ENCODE peak calls at places on chromosomes 16 and 17, in five cellular contexts. U, L, X, N and O are unnamed samples. For H3K4me1, the result is how much of the 10 kb centered on the place peaks cover.

GRCh38 chr17:82228278-82228841 is 482 bp upstream of the SLC16A3 start:
- DNase-seq in N (peak), L (no peak), U (no peak), X (no peak), O (peak)

GRCh38 chr17:13099079-13099478 is 81.3 kb upstream of the ELAC2 start:
- DNase-seq in U (no peak), L (no peak), N (no peak), X (no peak), O (no peak)

GRCh38 chr17:58224315-58224714 is 5.3 kb upstream of the MKS1 start:
- DNase-seq in U (no peak), L (peak), N (no peak), X (no peak), O (no peak)

GRCh38 chr17:45155029-45155428 is 6.6 kb upstream of the HEXIM2 start:
- DNase-seq in L (no peak), U (no peak), X (no peak), N (no peak), O (peak)

GRCh38 chr16:21218135-21218534 is 6.8 kb upstream of the ZP2 start:
- DNase-seq in U (no peak), L (no peak), N (no peak), X (no peak), O (no peak)

GRCh38 chr16:14172200-14172805 is 101.2 kb downstream of the MRTFB start:
- DNase-seq in U (no peak), L (peak), N (no peak), X (no peak), O (no peak)

GRCh38 chr17:41692722-41693521 is 4.2 kb downstream of the EIF1 start:
- DNase-seq in X (no peak), N (no peak), U (no peak), L (peak), O (no peak)

GRCh38 chr16:29141586-29142324 is 156.9 kb downstream of the LAT start:
- DNase-seq in U (peak), L (no peak), X (no peak), N (no peak), O (no peak)

GRCh38 chr16:275041-275621 is 613 bp downstream of the RGS11 start:
- DNase-seq in U (no peak), N (no peak), X (no peak), L (no peak), O (no peak)

GRCh38 chr16:84754353-84754856 is 54.6 kb downstream of the USP10 start:
- DNase-seq in N (peak), U (peak), L (peak), X (peak), O (no peak)

GRCh38 chr17:916315-916714 is 63.3 kb downstream of the NXN start:
- DNase-seq in X (no peak), L (no peak), U (no peak), N (no peak), O (no peak)

GRCh38 chr16:3095869-3096268 is 3.2 kb downstream of the ZSCAN10 start:
- DNase-seq in U (no peak), X (peak), L (no peak), N (peak), O (peak)

GRCh38 chr16:15613676-15614075 is 29.3 kb downstream of the MARF1 start:
- DNase-seq in L (no peak), N (no peak), X (no peak), U (no peak), O (no peak)

GRCh38 chr17:61382796-61383688 is 16.6 kb upstream of the TBX2 start:
- DNase-seq in N (no peak), X (no peak), L (no peak), U (no peak), O (peak)

GRCh38 chr17:45640141-45640850 is 143.8 kb upstream of the CRHR1 start:
- DNase-seq in N (peak), X (peak), U (peak), L (peak), O (peak)

GRCh38 chr17:78048346-78049292 is 79.9 kb downstream of the TMC6 start:
- DNase-seq in X (no peak), U (no peak), L (no peak), N (no peak), O (no peak)

GRCh38 chr17:50745631-50746030 is 21.7 kb downstream of the ANKRD40CL start:
- DNase-seq in X (no peak), N (no peak), U (no peak), L (no peak), O (no peak)

GRCh38 chr16:68251812-68252211 is 6.6 kb downstream of the PLA2G15 start:
- DNase-seq in X (no peak), N (no peak), U (no peak), L (no peak), O (no peak)

GRCh38 chr17:27478901-27479531 is 22.8 kb downstream of the KSR1 start:
- DNase-seq in N (no peak), U (no peak), X (no peak), L (no peak), O (no peak)

GRCh38 chr17:29615048-29615385 is 7.7 kb downstream of the CORO6 start:
- DNase-seq in U (no peak), N (peak), X (peak), L (no peak), O (no peak)

GRCh38 chr17:17781591-17782424 is 55.0 kb downstream of the SREBF1 start:
- DNase-seq in U (peak), N (peak), X (peak), L (peak), O (peak)

GRCh38 chr17:76797441-76797840 is 59.5 kb downstream of the MFSD11 start:
- DNase-seq in L (no peak), X (no peak), U (no peak), N (no peak), O (no peak)

GRCh38 chr17:27544350-27545131 is 86.4 kb upstream of the LGALS9 start:
- DNase-seq in L (peak), N (no peak), X (no peak), U (no peak), O (no peak)

GRCh38 chr17:82457071-82457789 is 1.3 kb upstream of the NARF start:
- DNase-seq in U (peak), N (peak), L (no peak), X (peak), O (no peak)

GRCh38 chr16:19666451-19666850 is 51.6 kb downstream of the KNOP1 start:
- DNase-seq in X (no peak), L (no peak), U (no peak), N (no peak), O (no peak)

GRCh38 chr17:36014946-36015345 is 2.8 kb downstream of the CCL23 start:
- DNase-seq in N (no peak), X (no peak), U (no peak), L (no peak), O (no peak)

GRCh38 chr16:47644661-47645060 is 183.5 kb downstream of the PHKB start:
- DNase-seq in N (no peak), L (peak), U (no peak), X (no peak), O (no peak)

GRCh38 chr17:30238387-30239088 is 3.0 kb upstream of the SLC6A4 start:
- DNase-seq in X (no peak), L (no peak), U (no peak), N (no peak), O (no peak)

GRCh38 chr16:15466886-15467781 is 32.7 kb downstream of the BMERB1 start:
- DNase-seq in X (no peak), L (no peak), N (no peak), U (no peak), O (no peak)

GRCh38 chr17:40287494-40288369 is at the start of gene CDC6:
- DNase-seq in U (peak), X (peak), L (peak), N (peak), O (peak)
- TF ChIP-seq POLR2A in U (peak), X (peak), L (peak), N (peak), O (peak)

GRCh38 chr16:30185683-30186421 is 2.5 kb downstream of the CORO1A start:
- DNase-seq in X (peak), U (peak), N (peak), L (no peak), O (peak)

GRCh38 chr16:30185141-30185682 is 1.8 kb downstream of the CORO1A start:
- DNase-seq in N (peak), U (peak), L (no peak), X (peak), O (peak)

GRCh38 chr16:30184430-30185140 is 1.2 kb downstream of the CORO1A start:
- DNase-seq in N (peak), U (peak), L (no peak), X (peak), O (peak)

GRCh38 chr16:30183236-30183960 is at the start of gene CORO1A:
- DNase-seq in X (peak), L (peak), N (peak), U (peak), O (peak)

GRCh38 chr16:30183961-30184429 is 593 bp downstream of the CORO1A start:
- DNase-seq in U (peak), X (peak), N (peak), L (no peak), O (peak)
- H3K4me3 ChIP-seq in U (no peak), X (no peak), N (peak), L (no peak), O (peak)

GRCh38 chr16:87254734-87255133 is 62.5 kb downstream of the C16orf95 start:
- DNase-seq in X (no peak), L (no peak), N (no peak), U (no peak), O (no peak)
- H3K4me1 ChIP-seq in X (under half), L (under half), N (under half), U (under half), O (under half)

GRCh38 chr17:75077490-75078096 is 10.2 kb upstream of the SLC16A5 start:
- DNase-seq in L (no peak), U (peak), N (peak), X (peak), O (peak)
- TF ChIP-seq POLR2A in L (no peak), U (no peak), N (peak), X (peak), O (peak)

GRCh38 chr17:80476877-80477646 is 655 bp upstream of the NPTX1 start:
- DNase-seq in X (no peak), N (no peak), L (no peak), U (no peak), O (no peak)
- H3K4me3 ChIP-seq in X (no peak), N (peak), L (peak), U (no peak), O (no peak)

GRCh38 chr16:81873221-81873620 is 94.1 kb downstream of the PLCG2 start:
- DNase-seq in L (no peak), N (no peak), X (no peak), U (no peak), O (no peak)

GRCh38 chr16:81878529-81878928 is 99.4 kb downstream of the PLCG2 start:
- DNase-seq in L (no peak), U (no peak), N (no peak), X (no peak), O (no peak)

GRCh38 chr16:81873843-81874752 is 95.0 kb downstream of the PLCG2 start:
- DNase-seq in U (peak), X (peak), N (peak), L (peak), O (peak)

GRCh38 chr16:81876273-81876900 is 97.3 kb downstream of the PLCG2 start:
- DNase-seq in X (no peak), L (no peak), U (no peak), N (no peak), O (no peak)

GRCh38 chr16:81875461-81875860 is 96.4 kb downstream of the PLCG2 start:
- DNase-seq in U (no peak), X (no peak), L (no peak), N (no peak), O (no peak)
- H3K4me1 ChIP-seq in U (under half), X (under half), L (under half), N (under half), O (under half)

GRCh38 chr16:31132979-31133599 is 2.4 kb downstream of the PRSS8 start:
- DNase-seq in U (no peak), L (no peak), N (no peak), X (no peak), O (no peak)

GRCh38 chr16:31131416-31131815 is 4.1 kb downstream of the PRSS8 start:
- DNase-seq in N (no peak), X (no peak), U (no peak), L (no peak), O (no peak)

GRCh38 chr16:31130899-31131298 is 4.6 kb downstream of the PRSS8 start:
- DNase-seq in X (peak), U (no peak), L (no peak), N (peak), O (no peak)

GRCh38 chr16:31132303-31132978 is 3.1 kb downstream of the PRSS8 start:
- DNase-seq in N (no peak), U (no peak), X (no peak), L (no peak), O (no peak)

GRCh38 chr16:31131841-31132271 is 3.7 kb downstream of the PRSS8 start:
- DNase-seq in U (no peak), X (no peak), L (no peak), N (peak), O (no peak)
- TF ChIP-seq POLR2A in U (no peak), X (no peak), L (no peak), N (peak), O (no peak)

GRCh38 chr17:31561469-31562412 is 170.3 kb downstream of the RAB11FIP4 start:
- DNase-seq in N (no peak), U (no peak), X (no peak), L (peak), O (no peak)
- H3K4me3 ChIP-seq in N (peak), U (no peak), X (no peak), L (peak), O (peak)

GRCh38 chr16:11354407-11354732 is 9.1 kb downstream of the RMI2 start:
- DNase-seq in N (no peak), X (no peak), L (no peak), U (no peak), O (no peak)
- H3K4me1 ChIP-seq in N (under half), X (under half), L (under half), U (under half), O (under half)

DNA sequence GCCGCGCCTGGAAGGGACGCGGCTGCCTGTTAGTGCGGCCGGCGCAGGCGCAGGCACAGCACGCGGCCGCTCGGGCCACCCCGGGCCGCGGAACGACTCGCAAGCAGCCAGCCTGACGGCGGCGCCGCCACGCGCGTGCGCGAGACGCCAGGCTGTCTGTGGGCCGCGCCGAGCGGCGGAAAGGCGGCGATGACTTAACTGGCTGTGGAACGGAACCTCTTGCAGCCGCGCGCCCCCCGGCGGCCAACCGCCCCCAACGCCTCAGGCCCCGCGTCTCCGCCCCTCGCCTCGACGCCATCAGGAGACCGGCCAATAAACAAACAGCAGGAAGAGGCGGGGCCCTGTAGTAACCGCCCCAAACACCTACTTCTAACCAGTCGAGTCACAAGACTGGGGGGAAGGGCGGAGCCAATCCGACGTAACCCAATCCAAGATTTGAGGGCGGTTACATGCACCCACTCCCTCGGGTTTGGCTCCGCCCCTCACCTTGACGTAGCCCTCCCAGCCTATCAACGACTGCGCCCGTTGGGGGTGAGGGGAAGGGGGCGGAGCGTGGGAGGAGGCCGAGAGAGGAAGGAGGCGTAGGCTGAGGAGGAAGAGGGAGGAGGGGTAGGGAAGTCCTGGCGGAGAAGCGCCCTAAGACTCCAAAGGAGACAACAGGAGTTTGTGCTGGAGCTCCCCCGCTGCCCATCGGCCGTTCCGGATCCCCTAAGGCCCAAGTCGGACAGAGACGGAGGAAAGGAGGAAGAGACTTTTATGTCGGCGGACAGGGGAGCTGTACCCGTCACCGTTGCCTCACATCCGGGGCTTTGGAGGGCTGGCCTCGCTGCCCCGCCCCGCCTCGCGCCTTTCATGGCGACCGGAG is at the start of gene FBRS:
- DNase-seq in U (peak), N (peak), L (peak), X (peak), O (peak)
- TF ChIP-seq POLR2A in U (peak), N (peak), L (peak), X (peak), O (peak)